ENCODE peak calls at places on chromosomes 16 and 17, in six cellular contexts. O is esophagus squamous epithelium; A is GM20000; L is effector memory CD8-positive, alpha-beta T cell; W is cardiac muscle cell; M is stimulated activated CD8-positive, alpha-beta memory T cell treated with anti-CD3 and anti-CD28 coated beads, Interleukin-7, amount 100 ng/mL, for 48 hours. T is an unnamed sample.

GRCh38 chr17:40862985-40863733 is 3.9 kb downstream of the KRT12 start:
- DNase-seq in O (no peak), M (peak; percentile 3), W (peak; percentile 24), L (no peak), A (peak; percentile 16), T (no peak)

GRCh38 chr17:35295686-35296085 is 52.8 kb downstream of the SLFN5 start:
- DNase-seq in W (no peak), A (no peak), O (no peak), M (no peak), L (no peak), T (no peak)

GRCh38 chr17:45371414-45372324 is 54.8 kb upstream of the MAP3K14 start:
- DNase-seq in L (no peak), O (no peak), A (no peak), M (peak; percentile 49), W (peak; percentile 91), T (no peak)

GRCh38 chr16:89586853-89587252 is 11.3 kb downstream of the CPNE7 start:
- DNase-seq in M (no peak), O (no peak), A (no peak), L (no peak), W (no peak), T (no peak)

GRCh38 chr17:49401971-49402491 is 12.7 kb downstream of the PHB1 start:
- DNase-seq in A (no peak), M (no peak), L (no peak), W (no peak), O (no peak), T (no peak)

GRCh38 chr16:56518435-56518834 is 1.4 kb downstream of the BBS2 start:
- DNase-seq in L (no peak), A (no peak), O (no peak), W (no peak), M (no peak), T (no peak)

GRCh38 chr17:38879878-38880727 is 10.2 kb downstream of the LASP1 start:
- DNase-seq in W (peak; percentile 61), L (no peak), M (no peak), O (no peak), A (no peak), T (no peak)

GRCh38 chr16:50609049-50609832 is 61.0 kb downstream of the NKD1 start:
- DNase-seq in O (no peak), M (no peak), L (no peak), W (peak; percentile 72), A (no peak), T (no peak)

GRCh38 chr16:80703391-80704071 is 100.9 kb downstream of the CDYL2 start:
- DNase-seq in L (no peak), M (no peak), O (no peak), W (no peak), A (no peak), T (no peak)

GRCh38 chr17:75637143-75637538 is 3.9 kb downstream of the SMIM5 start:
- DNase-seq in L (no peak), M (no peak), A (no peak), W (no peak), O (no peak), T (no peak)